ENCODE peak calls at places on chromosome 13, in ten cellular contexts. P is kidney tubule cell; C is foreskin melanocyte; S is CD4-positive, alpha-beta T cell; N is HS-27A; Z is fibroblast of lung; B is fibroblast of the aortic adventitia; W is left ventricle myocardium inferior; M is iris pigment epithelial cell; H is CD4-positive, alpha-beta memory T cell. Q is an unnamed sample.

GRCh38 chr13:79662882-79663281 is 181.9 kb downstream of the NDFIP2 start:
- DNase-seq in C (no peak), S (no peak), W (peak), N (no peak), Z (peak), P (no peak), H (no peak), M (no peak), B (no peak), Q (peak)

GRCh38 chr13:106182404-106182803 is 353.1 kb downstream of the EFNB2 start:
- DNase-seq in B (peak), Z (peak), W (no peak), N (peak), M (peak), S (no peak), C (peak), H (no peak), P (peak), Q (no peak)

GRCh38 chr13:46992383-46992952 is 95.6 kb upstream of the HTR2A start:
- DNase-seq in B (peak), M (peak), S (no peak), P (peak), Z (peak), H (no peak), N (no peak), C (peak), W (no peak), Q (no peak)

GRCh38 chr13:33218020-33218419 is 67.5 kb downstream of the STARD13 start:
- DNase-seq in M (peak), Z (peak), H (no peak), W (no peak), B (no peak), N (no peak), P (peak), C (no peak), S (no peak), Q (no peak)

GRCh38 chr13:113942591-113943103 is 31.2 kb downstream of the C13orf46 start:
- DNase-seq in N (no peak), S (no peak), W (no peak), M (no peak), C (no peak), B (no peak), H (no peak), P (no peak), Z (no peak), Q (peak)

GRCh38 chr13:77274126-77274525 is 52.8 kb downstream of the MYCBP2 start:
- DNase-seq in S (no peak), B (no peak), Z (no peak), W (no peak), C (no peak), P (no peak), N (no peak), H (no peak), M (no peak), Q (no peak)

GRCh38 chr13:99057310-99057975 is 79.6 kb upstream of the DOCK9 start:
- DNase-seq in M (peak), W (no peak), B (peak), N (no peak), Z (no peak), H (no peak), C (no peak), S (no peak), P (no peak), Q (no peak)

GRCh38 chr13:95002968-95003813 is 290.8 kb upstream of the SOX21 start:
- DNase-seq in M (no peak), H (no peak), N (no peak), C (no peak), W (no peak), P (no peak), B (peak), Z (no peak), S (no peak), Q (no peak)

GRCh38 chr13:113776231-113777125 is 17.5 kb downstream of the TMEM255B start:
- DNase-seq in Z (no peak), N (no peak), C (no peak), P (peak), H (no peak), B (no peak), W (no peak), S (no peak), M (no peak), Q (no peak)

GRCh38 chr13:95708390-95708774 is 31.4 kb downstream of the DNAJC3 start:
- DNase-seq in P (no peak), C (no peak), W (no peak), S (no peak), Z (no peak), B (no peak), H (no peak), N (no peak), M (no peak), Q (no peak)

GRCh38 chr13:38180670-38181069 is 169.0 kb upstream of the UFM1 start:
- DNase-seq in P (no peak), B (no peak), H (no peak), M (no peak), N (no peak), S (no peak), C (no peak), Z (no peak), W (no peak), Q (no peak)

GRCh38 chr13:48978942-48979601 is 3.4 kb downstream of the FNDC3A start:
- DNase-seq in Z (peak), C (no peak), P (no peak), W (no peak), N (no peak), H (no peak), M (no peak), S (no peak), B (peak), Q (no peak)

GRCh38 chr13:30305456-30305855 is 1.9 kb downstream of the KATNAL1 start:
- DNase-seq in B (no peak), P (no peak), Z (no peak), M (no peak), W (no peak), S (no peak), H (no peak), C (no peak), N (no peak), Q (no peak)